ENCODE peak calls at places on chromosomes 13 and 19, in seven cellular contexts. One of them, this sample, is unnamed.

GRCh38 chr13:77105051-77105450 is 78.1 kb upstream of the FBXL3 start:
- DNase-seq in NCI-H146: no peak
- DNase-seq in NCI-H2107: no peak
- DNase-seq in cardiac fibroblast: no peak
- DNase-seq in stimulated activated CD8-positive, alpha-beta memory T cell treated with anti-CD3 and anti-CD28 coated beads, Interleukin-12 subunit alpha, Interleukin-12 subunit beta, amount 100 ng/mL, for 4 hours: no peak
- DNase-seq in GDM1: no peak
- DNase-seq in uterus: no peak
- DNase-seq in this sample: no peak

GRCh38 chr19:46815833-46816627 is 27.6 kb upstream of the SLC1A5 start:
- DNase-seq in NCI-H2107: no peak
- DNase-seq in cardiac fibroblast: no peak
- DNase-seq in GDM1: no peak
- DNase-seq in stimulated activated CD8-positive, alpha-beta memory T cell treated with anti-CD3 and anti-CD28 coated beads, Interleukin-12 subunit alpha, Interleukin-12 subunit beta, amount 100 ng/mL, for 4 hours: no peak
- DNase-seq in NCI-H146: no peak
- DNase-seq in uterus: no peak
- DNase-seq in this sample: no peak

GRCh38 chr13:36430247-36431203 is 1.8 kb upstream of the CCNA1 start:
- DNase-seq in GDM1: no peak
- DNase-seq in NCI-H146: no peak
- DNase-seq in uterus: peak; percentile 36
- DNase-seq in stimulated activated CD8-positive, alpha-beta memory T cell treated with anti-CD3 and anti-CD28 coated beads, Interleukin-12 subunit alpha, Interleukin-12 subunit beta, amount 100 ng/mL, for 4 hours: no peak
- DNase-seq in cardiac fibroblast: peak; percentile 65
- DNase-seq in NCI-H2107: no peak
- DNase-seq in this sample: peak; percentile 49

GRCh38 chr19:46393456-46394397 is 19.6 kb downstream of the CCDC8 start:
- DNase-seq in GDM1: no peak
- DNase-seq in cardiac fibroblast: no peak
- DNase-seq in NCI-H146: no peak
- DNase-seq in NCI-H2107: no peak
- DNase-seq in stimulated activated CD8-positive, alpha-beta memory T cell treated with anti-CD3 and anti-CD28 coated beads, Interleukin-12 subunit alpha, Interleukin-12 subunit beta, amount 100 ng/mL, for 4 hours: no peak
- DNase-seq in uterus: no peak
- DNase-seq in this sample: no peak

GRCh38 chr19:17766543-17767131 is 15.4 kb downstream of the FCHO1 start:
- DNase-seq in NCI-H2107: peak; percentile 58
- DNase-seq in uterus: peak; percentile 43
- DNase-seq in GDM1: peak; percentile 64
- DNase-seq in stimulated activated CD8-positive, alpha-beta memory T cell treated with anti-CD3 and anti-CD28 coated beads, Interleukin-12 subunit alpha, Interleukin-12 subunit beta, amount 100 ng/mL, for 4 hours: no peak
- DNase-seq in NCI-H146: peak; percentile 86
- DNase-seq in cardiac fibroblast: peak; percentile 87
- DNase-seq in this sample: peak; percentile 88

GRCh38 chr19:10418281-10419199 is 1.8 kb upstream of the PDE4A start:
- DNase-seq in stimulated activated CD8-positive, alpha-beta memory T cell treated with anti-CD3 and anti-CD28 coated beads, Interleukin-12 subunit alpha, Interleukin-12 subunit beta, amount 100 ng/mL, for 4 hours: no peak
- DNase-seq in NCI-H2107: no peak
- DNase-seq in NCI-H146: peak; percentile 53
- DNase-seq in uterus: no peak
- DNase-seq in cardiac fibroblast: no peak
- DNase-seq in GDM1: no peak
- DNase-seq in this sample: no peak

GRCh38 chr19:6718741-6719539 is 1.5 kb downstream of the C3 start:
- DNase-seq in cardiac fibroblast: peak; percentile 71
- DNase-seq in NCI-H2107: no peak
- DNase-seq in uterus: no peak
- DNase-seq in GDM1: no peak
- DNase-seq in stimulated activated CD8-positive, alpha-beta memory T cell treated with anti-CD3 and anti-CD28 coated beads, Interleukin-12 subunit alpha, Interleukin-12 subunit beta, amount 100 ng/mL, for 4 hours: no peak
- DNase-seq in NCI-H146: peak; percentile 10
- DNase-seq in this sample: no peak

GRCh38 chr13:50365683-50366391 is 350.6 kb downstream of the KCNRG start:
- DNase-seq in GDM1: no peak
- DNase-seq in NCI-H146: peak; percentile 84
- DNase-seq in stimulated activated CD8-positive, alpha-beta memory T cell treated with anti-CD3 and anti-CD28 coated beads, Interleukin-12 subunit alpha, Interleukin-12 subunit beta, amount 100 ng/mL, for 4 hours: no peak
- DNase-seq in uterus: no peak
- DNase-seq in cardiac fibroblast: no peak
- DNase-seq in NCI-H2107: peak; percentile 29
- DNase-seq in this sample: peak; percentile 45

GRCh38 chr19:916645-917322 is 349 bp upstream of the KISS1R start:
- DNase-seq in uterus: no peak
- DNase-seq in NCI-H2107: no peak
- DNase-seq in stimulated activated CD8-positive, alpha-beta memory T cell treated with anti-CD3 and anti-CD28 coated beads, Interleukin-12 subunit alpha, Interleukin-12 subunit beta, amount 100 ng/mL, for 4 hours: no peak
- DNase-seq in NCI-H146: peak; percentile 52
- DNase-seq in GDM1: no peak
- DNase-seq in cardiac fibroblast: no peak
- DNase-seq in this sample: no peak

GRCh38 chr19:18419195-18419698 is at the start of gene SSBP4:
- DNase-seq in NCI-H146: peak; percentile 90
- DNase-seq in GDM1: peak; percentile 80
- DNase-seq in cardiac fibroblast: peak; percentile 79
- DNase-seq in uterus: peak; percentile 80
- DNase-seq in NCI-H2107: peak; percentile 67
- DNase-seq in stimulated activated CD8-positive, alpha-beta memory T cell treated with anti-CD3 and anti-CD28 coated beads, Interleukin-12 subunit alpha, Interleukin-12 subunit beta, amount 100 ng/mL, for 4 hours: peak; percentile 62
- DNase-seq in this sample: peak; percentile 94

GRCh38 chr13:44374348-44374712 is 706 bp downstream of the SERP2 start:
- DNase-seq in NCI-H146: no peak
- DNase-seq in NCI-H2107: no peak
- DNase-seq in GDM1: no peak
- DNase-seq in stimulated activated CD8-positive, alpha-beta memory T cell treated with anti-CD3 and anti-CD28 coated beads, Interleukin-12 subunit alpha, Interleukin-12 subunit beta, amount 100 ng/mL, for 4 hours: no peak
- DNase-seq in cardiac fibroblast: peak; percentile 9
- DNase-seq in uterus: no peak
- DNase-seq in this sample: no peak

GRCh38 chr19:33071887-33072286 is 7.2 kb upstream of the RHPN2 start:
- DNase-seq in NCI-H2107: no peak
- DNase-seq in uterus: no peak
- DNase-seq in NCI-H146: no peak
- DNase-seq in cardiac fibroblast: peak; percentile 48
- DNase-seq in stimulated activated CD8-positive, alpha-beta memory T cell treated with anti-CD3 and anti-CD28 coated beads, Interleukin-12 subunit alpha, Interleukin-12 subunit beta, amount 100 ng/mL, for 4 hours: no peak
- DNase-seq in GDM1: no peak
- DNase-seq in this sample: no peak

GRCh38 chr19:44055870-44056269 is 4.0 kb downstream of the ZNF223 start:
- DNase-seq in stimulated activated CD8-positive, alpha-beta memory T cell treated with anti-CD3 and anti-CD28 coated beads, Interleukin-12 subunit alpha, Interleukin-12 subunit beta, amount 100 ng/mL, for 4 hours: no peak
- DNase-seq in uterus: no peak
- DNase-seq in NCI-H2107: no peak
- DNase-seq in GDM1: no peak
- DNase-seq in cardiac fibroblast: no peak
- DNase-seq in NCI-H146: no peak
- DNase-seq in this sample: no peak

GRCh38 chr19:4896372-4896771 is 6.3 kb downstream of the ARRDC5 start:
- DNase-seq in cardiac fibroblast: peak; percentile 71
- DNase-seq in stimulated activated CD8-positive, alpha-beta memory T cell treated with anti-CD3 and anti-CD28 coated beads, Interleukin-12 subunit alpha, Interleukin-12 subunit beta, amount 100 ng/mL, for 4 hours: no peak
- DNase-seq in NCI-H2107: no peak
- DNase-seq in GDM1: no peak
- DNase-seq in NCI-H146: no peak
- DNase-seq in uterus: no peak
- DNase-seq in this sample: peak; percentile 39

GRCh38 chr13:76791290-76791664 is 94.9 kb downstream of the KCTD12 start:
- DNase-seq in NCI-H146: no peak
- DNase-seq in NCI-H2107: no peak
- DNase-seq in stimulated activated CD8-positive, alpha-beta memory T cell treated with anti-CD3 and anti-CD28 coated beads, Interleukin-12 subunit alpha, Interleukin-12 subunit beta, amount 100 ng/mL, for 4 hours: no peak
- DNase-seq in uterus: no peak
- DNase-seq in GDM1: no peak
- DNase-seq in cardiac fibroblast: peak; percentile 36
- DNase-seq in this sample: peak; percentile 49

This sample was measured in astrocyte of the hippocampus.